ENCODE peak calls at places on chromosomes 1 and 21, in five cellular contexts. K is H1, T is cardiac muscle cell, O is esophagus squamous epithelium, N is hepatocyte. V is an unnamed sample. For H3K36me3, the result is how much of the 10 kb centered on the place peaks cover.

GRCh38 chr1:7669559-7670208 is 101.4 kb upstream of the VAMP3 start:
- DNase-seq in K (peak), T (peak), O (no peak), N (peak), V (peak)

GRCh38 chr21:32770514-32771133 is 931 bp downstream of the PAXBP1 start:
- DNase-seq in K (no peak), T (no peak), O (no peak), N (peak), V (no peak)

GRCh38 chr21:42397291-42398129 is 1.7 kb upstream of the TMPRSS3 start:
- DNase-seq in K (no peak), T (no peak), O (no peak), N (no peak), V (peak)

GRCh38 chr1:230713138-230713537 is 784 bp downstream of the AGT start:
- DNase-seq in K (no peak), T (no peak), O (no peak), N (no peak), V (no peak)

GRCh38 chr21:30996728-30997127 is 41.5 kb downstream of the KRTAP19-8 start:
- DNase-seq in K (no peak), T (no peak), O (no peak), N (no peak), V (no peak)

GRCh38 chr21:33140288-33140687 is 70.3 kb downstream of the OLIG1 start:
- DNase-seq in K (no peak), T (no peak), O (no peak), N (no peak), V (no peak)

GRCh38 chr1:204591473-204592090 is 75.4 kb downstream of the MDM4 start:
- DNase-seq in K (no peak), T (peak), O (no peak), N (no peak), V (no peak)

GRCh38 chr1:189681252-189681919 is 796.3 kb downstream of the BRINP3 start:
- DNase-seq in K (no peak), T (no peak), O (no peak), N (no peak), V (no peak)

GRCh38 chr21:40707271-40707670 is 139.7 kb downstream of the DSCAM start:
- DNase-seq in K (no peak), T (no peak), O (no peak), N (no peak), V (no peak)

GRCh38 chr1:117825414-117825813 is 104.0 kb downstream of the GDAP2 start:
- DNase-seq in K (no peak), T (no peak), O (no peak), N (no peak), V (no peak)

GRCh38 chr1:241181971-241182370 is 175.0 kb downstream of the RGS7 start:
- DNase-seq in K (no peak), T (no peak), O (no peak), N (no peak), V (no peak)

GRCh38 chr1:174572771-174573170 is 125.0 kb downstream of the GPR52 start:
- DNase-seq in K (no peak), T (no peak), O (no peak), N (no peak), V (no peak)

GRCh38 chr1:154628122-154628405 is 20.1 kb upstream of the ADAR start:
- DNase-seq in K (no peak), T (no peak), O (no peak), N (no peak), V (no peak)

GRCh38 chr1:151693057-151693651 is 23.4 kb downstream of the CELF3 start:
- DNase-seq in K (no peak), T (peak), O (no peak), N (peak), V (no peak)

GRCh38 chr1:18816808-18817207 is 42.7 kb downstream of the TAS1R2 start:
- DNase-seq in K (no peak), T (no peak), O (no peak), N (no peak), V (no peak)

GRCh38 chr1:97668945-97669344 is 251.9 kb downstream of the DPYD start:
- DNase-seq in K (no peak), T (peak), O (no peak), N (peak), V (no peak)

GRCh38 chr1:168476588-168477379 is 67.0 kb downstream of the XCL2 start:
- DNase-seq in K (no peak), T (peak), O (no peak), N (no peak), V (peak)

GRCh38 chr1:7295946-7296345 is 475.1 kb upstream of the VAMP3 start:
- DNase-seq in K (no peak), T (peak), O (no peak), N (no peak), V (no peak)

GRCh38 chr1:62177621-62178020 is 17.0 kb upstream of the L1TD1 start:
- DNase-seq in K (no peak), T (no peak), O (no peak), N (no peak), V (no peak)

GRCh38 chr1:65075123-65075976 is 72.7 kb upstream of the AK4 start:
- DNase-seq in K (peak), T (peak), O (no peak), N (peak), V (peak)

GRCh38 chr1:95257758-95258157 is 23.7 kb downstream of the RWDD3 start:
- DNase-seq in K (no peak), T (peak), O (no peak), N (peak), V (no peak)

GRCh38 chr1:76998582-76999189 is 131.4 kb downstream of the ST6GALNAC5 start:
- DNase-seq in K (no peak), T (peak), O (no peak), N (no peak), V (no peak)

GRCh38 chr21:17610862-17611261 is 1.8 kb downstream of the BTG3 start:
- DNase-seq in K (no peak), T (peak), O (no peak), N (peak), V (no peak)

GRCh38 chr1:212488436-212489283 is 55.9 kb downstream of the NENF start:
- DNase-seq in K (no peak), T (peak), O (no peak), N (peak), V (no peak)

GRCh38 chr1:57295326-57295725 is 128.5 kb downstream of the DAB1 start:
- DNase-seq in K (no peak), T (no peak), O (no peak), N (no peak), V (no peak)

GRCh38 chr1:57296726-57297252 is 127.1 kb downstream of the DAB1 start:
- DNase-seq in K (no peak), T (no peak), O (no peak), N (no peak), V (no peak)

GRCh38 chr1:57293214-57293613 is 130.6 kb downstream of the DAB1 start:
- DNase-seq in K (no peak), T (no peak), O (no peak), N (no peak), V (no peak)
- TF ChIP-seq CTCF in K (no peak), T (no peak), O (no peak), N (no peak), V (no peak)

GRCh38 chr1:41044197-41044596 is 22.7 kb upstream of the SLFNL1 start:
- DNase-seq in K (no peak), T (no peak), O (no peak), N (no peak), V (no peak)
- H3K36me3 ChIP-seq in K (under half), T (half or more), O (under half), N (under half), V (under half)

GRCh38 chr1:1399187-1399869 is at the start of gene CCNL2:
- DNase-seq in K (peak), T (peak), O (peak), N (peak), V (peak)
- TF ChIP-seq CTCF in K (peak), T (peak), O (peak), N (peak), V (peak)

DNA sequence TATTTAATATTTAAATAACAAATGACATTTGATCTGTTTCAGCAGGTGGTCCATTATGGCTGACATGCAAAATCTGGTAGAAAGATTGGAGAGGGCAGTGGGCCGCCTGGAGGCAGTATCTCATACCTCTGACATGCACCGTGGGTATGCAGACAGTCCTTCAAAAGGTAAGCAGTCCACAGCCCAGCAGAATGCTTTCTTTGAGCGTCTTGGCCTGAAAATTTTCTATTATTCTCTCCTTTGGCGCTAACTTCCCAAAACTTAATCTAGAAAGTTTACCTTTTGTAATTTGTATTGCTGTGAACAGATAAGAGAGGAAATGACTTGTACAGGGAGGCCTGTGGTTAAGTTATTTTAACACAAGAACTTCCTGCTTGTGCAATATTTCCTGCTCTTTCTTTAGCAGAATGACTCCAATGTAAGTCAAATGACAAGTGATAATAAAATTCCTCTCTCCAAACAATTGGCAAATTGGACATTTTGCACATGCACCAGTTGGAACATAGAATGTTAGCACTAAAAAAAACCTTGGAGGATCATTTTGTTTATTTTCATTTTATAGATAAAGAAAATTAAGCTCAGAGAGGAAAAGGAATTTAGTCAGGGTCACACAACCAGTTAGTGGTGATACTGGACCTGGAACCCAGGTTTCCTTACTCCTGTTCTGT is 18.9 kb downstream of the CAP1 start:
- DNase-seq in K (no peak), T (peak), O (no peak), N (no peak), V (no peak)
- H3K36me3 ChIP-seq in K (under half), T (under half), O (under half), N (under half), V (under half)

GRCh38 chr1:244212219-244212618 is 161.1 kb downstream of the ZBTB18 start:
- DNase-seq in K (no peak), T (no peak), O (no peak), N (no peak), V (no peak)

GRCh38 chr1:244211559-244211944 is 160.5 kb downstream of the ZBTB18 start:
- DNase-seq in K (no peak), T (peak), O (no peak), N (no peak), V (no peak)

GRCh38 chr1:244212792-244213475 is 161.9 kb downstream of the ZBTB18 start:
- DNase-seq in K (no peak), T (peak), O (no peak), N (no peak), V (no peak)

GRCh38 chr1:244209955-244210354 is 158.9 kb downstream of the ZBTB18 start:
- DNase-seq in K (no peak), T (no peak), O (no peak), N (no peak), V (no peak)

GRCh38 chr1:244210884-244211558 is 159.9 kb downstream of the ZBTB18 start:
- DNase-seq in K (peak), T (peak), O (no peak), N (peak), V (no peak)
- TF ChIP-seq CTCF in K (peak), T (peak), O (peak), N (peak), V (no peak)

GRCh38 chr1:161113915-161114314 is 3.9 kb downstream of the PFDN2 start:
- DNase-seq in K (no peak), T (no peak), O (no peak), N (no peak), V (no peak)
- H3K36me3 ChIP-seq in K (under half), T (under half), O (under half), N (under half), V (under half)